ENCODE peak calls at places on chromosomes 6 and 20, in ten cellular contexts. C is fibroblast of villous mesenchyme; F is sigmoid colon; W is central memory CD4-positive, alpha-beta T cell; Y is activated CD4-positive, alpha-beta memory T cell treated with anti-CD3 and anti-CD28 coated beads, Interleukin-2, amount 10 ng/mL, durations not matched to agents 7 days and 5 days; Q is M059J; P is endothelial cell; B is activated CD4-positive, alpha-beta T cell treated with anti-CD3 and anti-CD28 coated beads, Interleukin-2, amount 10 ng/mL, durations not matched to agents 7 days and 5 days; L is coronary artery; Z is stimulated activated naive CD4-positive, alpha-beta T cell. U is an unnamed sample.

GRCh38 chr6:44826277-44826676 is 438.8 kb downstream of the CDC5L start:
- DNase-seq in C (peak; percentile 57), F (no peak), W (no peak), Y (no peak), Q (no peak), P (no peak), B (no peak), L (no peak), Z (no peak), U (no peak)

GRCh38 chr20:63292292-63292701 is 689 bp upstream of the COL20A1 start:
- DNase-seq in C (no peak), F (no peak), W (no peak), Y (no peak), Q (no peak), P (no peak), B (no peak), L (no peak), Z (no peak), U (no peak)

GRCh38 chr20:52033313-52033712 is 158.3 kb downstream of the ZFP64 start:
- DNase-seq in C (no peak), F (no peak), W (no peak), Y (no peak), Q (peak; percentile 43), P (no peak), B (no peak), L (no peak), Z (no peak), U (no peak)

GRCh38 chr6:125922322-125922860 is 34.2 kb upstream of the HINT3 start:
- DNase-seq in C (no peak), F (no peak), W (no peak), Y (no peak), Q (no peak), P (no peak), B (no peak), L (no peak), Z (no peak), U (no peak)

GRCh38 chr20:37343212-37343993 is 2.5 kb upstream of the SRC start:
- DNase-seq in C (no peak), F (peak; percentile 64), W (no peak), Y (no peak), Q (peak; percentile 65), P (no peak), B (peak; percentile 30), L (no peak), Z (no peak), U (no peak)

GRCh38 chr20:32623667-32624157 is 38.6 kb upstream of the NOL4L start:
- DNase-seq in C (no peak), F (no peak), W (no peak), Y (no peak), Q (no peak), P (no peak), B (no peak), L (no peak), Z (no peak), U (no peak)

GRCh38 chr6:167685654-167686053 is 141.1 kb upstream of the AFDN start:
- DNase-seq in C (no peak), F (no peak), W (no peak), Y (no peak), Q (no peak), P (no peak), B (no peak), L (no peak), Z (no peak), U (no peak)

GRCh38 chr6:30147096-30147495 is 11.2 kb downstream of the TRIM40 start:
- DNase-seq in C (no peak), F (no peak), W (no peak), Y (no peak), Q (no peak), P (no peak), B (no peak), L (no peak), Z (no peak), U (no peak)

GRCh38 chr6:1870902-1871301 is 261.2 kb downstream of the FOXC1 start:
- DNase-seq in C (no peak), F (no peak), W (no peak), Y (no peak), Q (no peak), P (no peak), B (no peak), L (no peak), Z (no peak), U (no peak)

GRCh38 chr6:108074057-108074358 is 533 bp downstream of the OSTM1 start:
- DNase-seq in C (no peak), F (peak; percentile 72), W (no peak), Y (no peak), Q (peak; percentile 45), P (peak; percentile 33), B (no peak), L (no peak), Z (no peak), U (no peak)

GRCh38 chr6:113350521-113350920 is 506.6 kb upstream of the MARCKS start:
- DNase-seq in C (peak; percentile 54), F (no peak), W (no peak), Y (no peak), Q (no peak), P (no peak), B (no peak), L (no peak), Z (no peak), U (no peak)

GRCh38 chr6:124459268-124459667 is 503.0 kb upstream of the RNF217 start:
- DNase-seq in C (no peak), F (no peak), W (no peak), Y (no peak), Q (no peak), P (no peak), B (no peak), L (no peak), Z (no peak), U (no peak)

GRCh38 chr20:4951299-4951698 is 50.0 kb downstream of the SLC23A2 start:
- DNase-seq in C (peak; percentile 70), F (peak; percentile 71), W (no peak), Y (no peak), Q (peak; percentile 94), P (no peak), B (no peak), L (no peak), Z (no peak), U (no peak)

GRCh38 chr6:18741741-18742140 is 354.6 kb downstream of the RNF144B start:
- DNase-seq in C (peak; percentile 80), F (no peak), W (no peak), Y (no peak), Q (peak; percentile 24), P (no peak), B (no peak), L (no peak), Z (no peak), U (no peak)